ENCODE peak calls at places on chromosomes 1 and 21, in eight cellular contexts. R is ovary; L is NCI-H2171 treated with DMSO at 0.1 percent for 48 hours; U is effector memory CD8-positive, alpha-beta T cell; B is T-helper 17 cell; J is IMR-90; Y is NCI-H460; N is nephron progenitor cell. P is an unnamed sample.
A peak's percentile ranks its signal among the peaks of the same experiment; 100 is the strongest.

GRCh38 chr1:99756598-99756997 is 9.8 kb downstream of the FRRS1 start:
- DNase-seq in R (no peak), Y (no peak), U (no peak), B (no peak), N (no peak), L (no peak), J (peak; percentile 64), P (no peak)

GRCh38 chr1:99886841-99887240 is 36.7 kb downstream of the AGL start:
- DNase-seq in N (no peak), L (no peak), U (no peak), J (peak; percentile 42), B (no peak), R (no peak), Y (no peak), P (no peak)

GRCh38 chr1:207902566-207902965 is 8.4 kb downstream of the CD34 start:
- DNase-seq in B (no peak), L (no peak), U (no peak), N (no peak), J (no peak), Y (no peak), R (peak; percentile 12), P (no peak)

GRCh38 chr1:200029035-200029623 is 1.6 kb downstream of the NR5A2 start:
- DNase-seq in L (peak; percentile 6), R (no peak), U (no peak), Y (peak; percentile 35), B (no peak), N (peak; percentile 74), J (peak; percentile 36), P (peak; percentile 45)

GRCh38 chr1:161838362-161838761 is 72.2 kb downstream of the ATF6 start:
- DNase-seq in Y (no peak), J (no peak), N (no peak), U (no peak), R (peak; percentile 18), L (no peak), B (no peak), P (no peak)

GRCh38 chr1:214617843-214618242 is 14.8 kb downstream of the CENPF start:
- DNase-seq in R (no peak), Y (no peak), N (no peak), J (no peak), B (no peak), L (no peak), U (no peak), P (peak; percentile 45)

GRCh38 chr1:235160395-235160964 is 570 bp downstream of the RBM34 start:
- DNase-seq in J (peak; percentile 64), N (no peak), R (no peak), Y (no peak), L (no peak), U (no peak), B (no peak), P (peak; percentile 42)

GRCh38 chr1:18635833-18636671 is 5.4 kb downstream of the PAX7 start:
- DNase-seq in B (no peak), Y (no peak), U (no peak), J (no peak), L (no peak), R (no peak), N (peak; percentile 65), P (no peak)

GRCh38 chr1:66575739-66576138 is 41.8 kb downstream of the SGIP1 start:
- DNase-seq in J (peak; percentile 99), N (no peak), R (peak; percentile 29), U (no peak), B (no peak), L (peak; percentile 12), Y (no peak), P (no peak)

GRCh38 chr21:16587141-16587570 is 857.4 kb downstream of the USP25 start:
- DNase-seq in R (peak; percentile 50), L (no peak), J (peak; percentile 65), Y (peak; percentile 85), B (no peak), N (no peak), U (no peak), P (peak; percentile 79)

GRCh38 chr1:229487181-229487580 is 21.0 kb downstream of the NUP133 start:
- DNase-seq in Y (no peak), J (no peak), R (no peak), U (no peak), N (no peak), L (no peak), B (no peak), P (no peak)

GRCh38 chr1:226268421-226269124 is 40.4 kb downstream of the LIN9 start:
- DNase-seq in U (no peak), B (no peak), R (no peak), Y (no peak), N (no peak), J (peak; percentile 75), L (no peak), P (peak; percentile 3)

GRCh38 chr21:29125979-29126378 is 4.5 kb upstream of the MAP3K7CL start:
- DNase-seq in N (no peak), R (no peak), B (no peak), J (no peak), Y (no peak), U (no peak), L (no peak), P (no peak)

GRCh38 chr21:42671778-42672593 is 18.6 kb downstream of the PDE9A start:
- DNase-seq in L (no peak), B (no peak), J (no peak), Y (no peak), R (no peak), U (no peak), N (no peak), P (no peak)

GRCh38 chr1:226975259-226975908 is 35.3 kb downstream of the COQ8A start:
- DNase-seq in R (no peak), L (no peak), Y (no peak), U (no peak), B (no peak), J (no peak), N (no peak), P (no peak)

GRCh38 chr1:58883037-58883887 is 99.4 kb upstream of the JUN start:
- DNase-seq in Y (peak; percentile 50), N (no peak), J (peak; percentile 97), R (peak; percentile 75), L (no peak), U (no peak), B (no peak), P (peak; percentile 100)

GRCh38 chr1:161131721-161132409 is 602 bp downstream of the DEDD start:
- DNase-seq in N (peak; percentile 13), B (no peak), U (peak; percentile 26), R (peak; percentile 30), Y (no peak), J (peak; percentile 24), L (no peak), P (no peak)

GRCh38 chr1:178650950-178651461 is 74.0 kb upstream of the RALGPS2 start:
- DNase-seq in L (no peak), B (no peak), Y (no peak), N (peak; percentile 15), R (no peak), U (no peak), J (peak; percentile 71), P (peak; percentile 39)

GRCh38 chr1:23098463-23099170 is 70.0 kb downstream of the LUZP1 start:
- DNase-seq in N (peak; percentile 52), J (peak; percentile 77), B (peak; percentile 30), L (peak; percentile 77), R (peak; percentile 76), U (peak; percentile 72), Y (peak; percentile 55), P (peak; percentile 82)

GRCh38 chr1:193183019-193183643 is 3.3 kb downstream of the B3GALT2 start:
- DNase-seq in J (peak; percentile 71), N (peak; percentile 16), L (peak; percentile 75), Y (peak; percentile 64), B (no peak), U (no peak), R (no peak), P (peak; percentile 54)

GRCh38 chr21:31707499-31707898 is 24.4 kb downstream of the SCAF4 start:
- DNase-seq in J (no peak), Y (no peak), B (no peak), R (no peak), L (no peak), U (no peak), N (no peak), P (no peak)

GRCh38 chr1:228647523-228648444 is 87.5 kb upstream of the RHOU start:
- DNase-seq in R (peak; percentile 70), J (no peak), U (no peak), B (no peak), Y (peak; percentile 84), L (peak; percentile 67), N (peak; percentile 69), P (peak; percentile 49)

GRCh38 chr1:31672988-31673387 is 28.3 kb upstream of the PEF1 start:
- DNase-seq in B (no peak), Y (no peak), L (peak; percentile 98), N (no peak), U (no peak), R (no peak), J (no peak), P (no peak)

GRCh38 chr1:87141556-87141955 is 187.1 kb upstream of the LMO4 start:
- DNase-seq in L (no peak), U (no peak), R (no peak), N (no peak), Y (no peak), B (no peak), J (no peak), P (no peak)

GRCh38 chr1:20233866-20234265 is 47.5 kb upstream of the PLA2G2C start:
- DNase-seq in N (no peak), J (no peak), R (no peak), B (no peak), Y (no peak), U (no peak), L (peak; percentile 76), P (no peak)

GRCh38 chr21:44024895-44025353 is 12.8 kb downstream of the TRAPPC10 start:
- DNase-seq in N (no peak), Y (no peak), J (peak; percentile 67), B (no peak), U (no peak), R (peak; percentile 59), L (no peak), P (peak; percentile 32)

GRCh38 chr1:93552751-93553455 is 105.0 kb downstream of the FNBP1L start:
- DNase-seq in B (no peak), Y (peak; percentile 43), L (peak; percentile 73), R (no peak), J (peak; percentile 53), U (no peak), N (peak; percentile 33), P (no peak)

GRCh38 chr1:99850458-99850974 is 355 bp downstream of the AGL start:
- DNase-seq in R (no peak), J (no peak), L (no peak), U (no peak), B (no peak), N (no peak), Y (peak; percentile 0), P (no peak)

GRCh38 chr1:100746542-100746932 is 27.0 kb downstream of the VCAM1 start:
- DNase-seq in N (no peak), L (no peak), B (no peak), Y (no peak), U (no peak), J (no peak), R (no peak), P (no peak)